ENCODE peak calls at places on chromosome 3, in five cellular contexts. C is memory B cell, S is lower leg skin, V is NCI-H748 treated with DMSO at 0.1 percent for 48 hours, G is transverse colon. H is an unnamed sample.

GRCh38 chr3:6640907-6641306 is 220.0 kb upstream of the GRM7 start:
- DNase-seq in C (no peak), S (no peak), V (no peak), G (no peak), H (no peak)

GRCh38 chr3:82157952-82158351 is 396.5 kb upstream of the GBE1 start:
- DNase-seq in C (no peak), S (no peak), V (no peak), G (no peak), H (no peak)

GRCh38 chr3:65342084-65342683 is 654.4 kb upstream of the ADAMTS9 start:
- DNase-seq in C (no peak), S (no peak), V (peak), G (peak), H (no peak)

GRCh38 chr3:65112751-65113300 is 425.0 kb upstream of the ADAMTS9 start:
- DNase-seq in C (no peak), S (no peak), V (no peak), G (no peak), H (no peak)

GRCh38 chr3:101513419-101513986 is 491 bp upstream of the SENP7 start:
- DNase-seq in C (no peak), S (no peak), V (no peak), G (no peak), H (no peak)

GRCh38 chr3:47895241-47895640 is 92.3 kb downstream of the DHX30 start:
- DNase-seq in C (no peak), S (no peak), V (no peak), G (no peak), H (no peak)

GRCh38 chr3:194283218-194284006 is 67.7 kb downstream of the CPN2 start:
- DNase-seq in C (no peak), S (peak), V (no peak), G (peak), H (no peak)

GRCh38 chr3:166498439-166498838 is 661.2 kb upstream of the BCHE start:
- DNase-seq in C (no peak), S (no peak), V (no peak), G (no peak), H (no peak)

GRCh38 chr3:119810018-119810435 is 28.1 kb downstream of the NR1I2 start:
- DNase-seq in C (peak), S (no peak), V (no peak), G (peak), H (no peak)

GRCh38 chr3:49723301-49723630 is 485 bp downstream of the GMPPB start:
- DNase-seq in C (peak), S (no peak), V (no peak), G (peak), H (no peak)

GRCh38 chr3:111072016-111072891 is 638 bp downstream of the NECTIN3 start:
- DNase-seq in C (no peak), S (no peak), V (no peak), G (peak), H (no peak)

GRCh38 chr3:71107926-71108325 is 475.6 kb downstream of the FOXP1 start:
- DNase-seq in C (no peak), S (no peak), V (no peak), G (no peak), H (no peak)

H was measured in ascending aorta.